ENCODE peak calls at places on chromosomes 5 and 9, in eight cellular contexts. J, H, R, W, L, E, Y and C are unnamed samples.

GRCh38 chr5:160369990-160370712 is at the start of gene C1QTNF2:
- DNase-seq in W (peak), L (peak), J (peak), H (peak), R (peak), E (no peak), Y (no peak), C (no peak)

GRCh38 chr5:26649000-26649399 is 389.4 kb downstream of the CDH9 start:
- DNase-seq in Y (no peak), E (no peak), H (no peak), R (no peak), L (no peak), W (no peak), J (no peak), C (no peak)

GRCh38 chr9:3330792-3331420 is 194.9 kb downstream of the RFX3 start:
- DNase-seq in J (peak), E (no peak), H (no peak), L (no peak), W (no peak), Y (no peak), R (no peak), C (no peak)

GRCh38 chr9:84839538-84839937 is 170.0 kb downstream of the NTRK2 start:
- DNase-seq in E (no peak), W (no peak), R (no peak), Y (no peak), J (peak), L (no peak), H (no peak), C (no peak)

GRCh38 chr5:110018509-110018908 is 328.8 kb downstream of the MAN2A1 start:
- DNase-seq in H (no peak), J (no peak), R (no peak), L (no peak), Y (no peak), E (no peak), W (no peak), C (no peak)

GRCh38 chr9:131012023-131012334 is 3.0 kb downstream of the LAMC3 start:
- DNase-seq in Y (no peak), L (no peak), W (no peak), H (no peak), E (no peak), J (no peak), R (no peak), C (no peak)

GRCh38 chr5:119323630-119324000 is 32.2 kb upstream of the TNFAIP8 start:
- DNase-seq in Y (no peak), R (no peak), W (no peak), J (peak), L (no peak), H (peak), E (no peak), C (no peak)

GRCh38 chr5:119347996-119348395 is 7.8 kb upstream of the TNFAIP8 start:
- DNase-seq in L (no peak), Y (no peak), E (no peak), H (peak), J (peak), W (no peak), R (no peak), C (no peak)

GRCh38 chr9:104868687-104869404 is 59.1 kb downstream of the ABCA1 start:
- DNase-seq in R (peak), H (peak), W (peak), J (peak), L (peak), Y (peak), E (no peak), C (peak)

GRCh38 chr9:88458716-88459115 is 70.5 kb downstream of the SPIN1 start:
- DNase-seq in Y (no peak), W (no peak), L (no peak), R (no peak), J (peak), E (no peak), H (peak), C (no peak)

GRCh38 chr5:60805470-60805869 is 38.6 kb downstream of the ELOVL7 start:
- DNase-seq in E (no peak), R (no peak), J (no peak), W (no peak), H (peak), Y (no peak), L (no peak), C (no peak)

GRCh38 chr9:134571326-134571871 is 70.2 kb upstream of the COL5A1 start:
- DNase-seq in R (peak), E (no peak), W (no peak), L (no peak), H (no peak), J (no peak), Y (no peak), C (no peak)

GRCh38 chr5:73901455-73901854 is 275.5 kb downstream of the ARHGEF28 start:
- DNase-seq in W (no peak), L (no peak), Y (no peak), J (no peak), R (no peak), E (peak), H (no peak), C (no peak)

GRCh38 chr9:85884236-85884635 is 56.7 kb upstream of the NAA35 start:
- DNase-seq in J (peak), Y (no peak), H (peak), E (no peak), L (no peak), R (no peak), W (no peak), C (no peak)

GRCh38 chr5:150109921-150110320 is 23.6 kb upstream of the CSF1R start:
- DNase-seq in H (no peak), W (no peak), J (no peak), Y (no peak), E (no peak), R (no peak), L (no peak), C (no peak)

GRCh38 chr9:9003184-9003583 is 1203.6 kb upstream of the DMAC1 start:
- DNase-seq in R (peak), L (peak), E (no peak), H (peak), Y (no peak), J (no peak), W (no peak), C (no peak)

GRCh38 chr5:50663636-50664035 is 2.8 kb upstream of the PARP8 start:
- DNase-seq in E (no peak), H (no peak), R (peak), Y (no peak), W (no peak), L (no peak), J (no peak), C (no peak)

DNA sequence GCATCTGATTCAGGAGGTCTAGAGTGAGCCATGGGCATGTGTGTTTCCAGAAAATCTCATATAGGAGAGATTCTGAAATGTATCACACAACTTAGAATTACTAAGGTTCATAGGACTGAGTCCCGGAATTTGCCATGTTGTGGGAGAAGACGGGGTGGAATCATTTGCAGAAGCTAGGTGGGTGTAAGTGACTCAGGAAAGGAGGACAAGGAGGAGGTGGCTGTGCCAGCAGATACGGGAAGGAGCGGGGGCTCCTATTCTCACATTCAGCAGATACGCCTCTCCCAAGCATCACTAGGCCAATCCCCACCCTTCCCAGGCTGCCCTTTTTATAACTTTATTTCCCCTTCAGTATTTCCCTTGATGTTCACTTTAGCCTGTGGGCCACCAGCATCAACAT is 133.4 kb downstream of the MTX3 start:
- DNase-seq in H (no peak), W (no peak), R (no peak), E (no peak), Y (no peak), L (no peak), J (no peak), C (no peak)
- TF ChIP-seq CTCF in H (no peak), W (no peak), R (no peak), E (no peak), Y (no peak), L (no peak), J (no peak), C (no peak)

GRCh38 chr5:3414371-3414770 is 181.3 kb upstream of the IRX1 start:
- DNase-seq in W (no peak), Y (no peak), L (no peak), J (no peak), R (no peak), E (no peak), H (no peak), C (no peak)

GRCh38 chr5:3412146-3412545 is 183.5 kb upstream of the IRX1 start:
- DNase-seq in L (no peak), R (no peak), J (no peak), H (no peak), W (no peak), E (peak), Y (no peak), C (no peak)

DNA sequence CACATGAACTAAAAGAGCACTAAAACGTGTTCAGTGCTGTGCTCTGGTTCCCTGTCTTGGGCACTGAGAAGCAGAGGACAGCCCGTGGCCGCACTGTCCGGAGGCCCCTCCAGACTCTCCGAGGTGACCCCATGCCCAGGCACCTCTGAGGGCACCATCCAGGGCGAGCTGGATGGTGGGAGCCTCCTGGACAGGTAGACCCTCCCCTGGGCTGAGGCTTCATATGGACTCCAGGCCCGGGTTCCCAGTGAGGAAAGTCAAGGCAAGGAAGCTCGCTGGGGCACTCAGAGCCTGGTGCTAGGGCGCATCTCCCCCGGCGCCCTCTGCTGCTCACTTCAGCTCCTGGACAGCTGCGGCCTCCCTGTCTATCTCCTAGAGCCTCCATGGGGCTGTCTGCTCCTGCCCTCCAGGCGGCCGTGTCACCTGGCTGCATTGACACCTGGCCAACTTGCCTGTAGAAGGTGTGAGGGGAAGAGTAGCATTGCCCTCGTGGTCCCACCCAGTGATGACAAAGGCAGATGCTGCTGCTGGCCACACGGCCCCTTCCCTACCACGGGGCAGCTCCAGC is 178.2 kb upstream of the IRX1 start:
- DNase-seq in E (no peak), W (no peak), J (no peak), H (no peak), R (no peak), Y (no peak), L (no peak), C (no peak)
- TF ChIP-seq CTCF in E (no peak), W (no peak), J (no peak), H (no peak), R (no peak), Y (no peak), L (no peak), C (no peak)

GRCh38 chr5:126777974-126778674 is 1.2 kb downstream of the LMNB1 start:
- DNase-seq in E (peak), L (peak), R (peak), J (peak), H (peak), Y (peak), W (peak), C (peak)

GRCh38 chr5:126778675-126779403 is 1.9 kb downstream of the LMNB1 start:
- DNase-seq in J (peak), L (no peak), H (no peak), R (no peak), Y (no peak), W (no peak), E (peak), C (no peak)

GRCh38 chr5:126776499-126777256 is at the start of gene LMNB1:
- DNase-seq in E (peak), W (peak), R (peak), Y (peak), L (peak), J (peak), H (peak), C (peak)

GRCh38 chr5:126780165-126780827 is 3.4 kb downstream of the LMNB1 start:
- DNase-seq in J (peak), E (peak), W (peak), Y (peak), R (peak), L (peak), H (peak), C (peak)

DNA sequence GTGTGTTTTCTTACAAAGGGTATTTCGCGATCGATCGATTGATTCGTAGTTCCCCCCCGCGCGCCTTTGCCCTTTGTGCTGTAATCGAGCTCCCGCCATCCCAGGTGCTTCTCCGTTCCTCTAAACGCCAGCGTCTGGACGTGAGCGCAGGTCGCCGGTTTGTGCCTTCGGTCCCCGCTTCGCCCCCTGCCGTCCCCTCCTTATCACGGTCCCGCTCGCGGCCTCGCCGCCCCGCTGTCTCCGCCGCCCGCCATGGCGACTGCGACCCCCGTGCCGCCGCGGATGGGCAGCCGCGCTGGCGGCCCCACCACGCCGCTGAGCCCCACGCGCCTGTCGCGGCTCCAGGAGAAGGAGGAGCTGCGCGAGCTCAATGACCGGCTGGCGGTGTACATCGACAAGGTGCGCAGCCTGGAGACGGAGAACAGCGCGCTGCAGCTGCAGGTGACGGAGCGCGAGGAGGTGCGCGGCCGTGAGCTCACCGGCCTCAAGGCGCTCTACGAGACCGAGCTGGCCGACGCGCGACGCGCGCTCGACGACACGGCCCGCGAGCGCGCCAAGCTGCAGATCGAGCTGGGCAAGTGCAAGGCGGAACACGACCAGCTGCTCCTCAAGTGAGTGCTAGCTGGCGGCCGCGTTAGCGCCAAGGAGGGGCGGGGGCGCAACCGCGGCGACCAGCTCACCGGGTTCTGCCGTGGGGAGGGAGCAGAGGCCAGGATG is 479 bp downstream of the LMNB1 start:
- DNase-seq in H (peak), W (peak), R (peak), J (peak), E (peak), L (peak), Y (no peak), C (no peak)
- TF ChIP-seq CTCF in H (no peak), W (no peak), R (no peak), J (no peak), E (peak), L (no peak), Y (peak), C (peak)

GRCh38 chr5:102554728-102555127 is 55.9 kb upstream of the SLCO6A1 start:
- DNase-seq in J (peak), W (no peak), L (no peak), Y (no peak), E (peak), R (no peak), H (no peak), C (no peak)
- TF ChIP-seq CTCF in J (peak), W (no peak), L (no peak), Y (no peak), E (peak), R (peak), H (no peak), C (no peak)

GRCh38 chr5:77776606-77777206 is 567 bp upstream of the TBCA start:
- DNase-seq in W (no peak), L (no peak), Y (no peak), H (no peak), E (no peak), J (no peak), R (no peak), C (no peak)

GRCh38 chr5:77778398-77778797 is 2.3 kb upstream of the TBCA start:
- DNase-seq in L (no peak), H (no peak), Y (no peak), E (no peak), W (no peak), R (no peak), J (no peak), C (no peak)

GRCh38 chr5:77775773-77776605 is at the start of gene TBCA:
- DNase-seq in J (peak), Y (peak), R (peak), E (peak), H (peak), L (peak), W (peak), C (peak)

GRCh38 chr5:77777911-77778310 is 1.8 kb upstream of the TBCA start:
- DNase-seq in E (no peak), H (no peak), Y (no peak), W (no peak), L (no peak), R (no peak), J (no peak), C (no peak)

DNA sequence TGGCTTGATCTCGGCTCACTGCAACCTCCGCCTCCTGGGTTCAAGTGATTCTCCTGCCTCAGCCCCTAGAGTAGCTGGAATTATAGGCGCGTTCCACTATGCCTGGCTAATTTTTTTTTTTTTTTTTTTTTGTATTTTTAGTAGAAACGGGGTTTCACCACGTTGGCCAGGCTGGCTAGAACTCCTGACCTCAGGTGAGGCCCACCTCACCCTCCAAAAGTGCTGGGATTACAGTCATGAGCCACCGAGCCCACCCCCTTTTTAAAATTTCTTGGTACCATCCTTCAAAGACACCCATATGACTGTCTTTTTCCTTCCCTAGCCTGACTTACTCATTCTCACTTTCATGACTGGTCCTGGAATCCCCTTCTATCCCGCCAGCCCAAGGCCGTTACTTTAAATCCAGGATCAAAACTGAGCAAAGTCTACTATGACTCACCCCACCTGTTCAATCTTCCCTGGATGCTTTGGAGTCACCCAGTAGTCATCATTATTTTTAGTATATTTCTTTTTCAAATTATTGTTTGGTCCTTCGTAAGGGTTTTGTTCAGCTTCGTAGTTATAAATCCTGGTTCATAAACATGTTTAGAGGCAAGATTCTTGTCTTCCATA is 1.2 kb upstream of the TBCA start:
- DNase-seq in Y (no peak), L (no peak), H (no peak), E (no peak), R (no peak), W (no peak), J (no peak), C (no peak)
- TF ChIP-seq CTCF in Y (no peak), L (no peak), H (no peak), E (no peak), R (no peak), W (no peak), J (no peak), C (no peak)